ENCODE peak calls at places on chromosomes 4 and X, in five cellular contexts. K is kidney epithelial cell, X is dorsolateral prefrontal cortex, Z is stomach, R is astrocyte of the spinal cord. Q is an unnamed sample.

GRCh38 chrX:39477438-39478120 is 620.2 kb downstream of the BCOR start:
- DNase-seq in K (peak; percentile 9), X (no peak), R (peak; percentile 5), Z (peak; percentile 26), Q (no peak)

GRCh38 chr4:42048394-42048793 is 58.1 kb downstream of the SLC30A9 start:
- DNase-seq in X (no peak), Z (no peak), R (peak; percentile 78), K (peak; percentile 21), Q (peak; percentile 18)

GRCh38 chr4:53119685-53120084 is 246.2 kb downstream of the SCFD2 start:
- DNase-seq in K (no peak), X (no peak), Z (no peak), R (peak; percentile 68), Q (peak; percentile 43)

GRCh38 chr4:53859305-53859704 is 205.1 kb downstream of the CHIC2 start:
- DNase-seq in X (no peak), Z (no peak), R (no peak), K (no peak), Q (no peak)

GRCh38 chr4:66927937-66928336 is 617.4 kb downstream of the CENPC start:
- DNase-seq in K (no peak), X (no peak), Z (no peak), R (no peak), Q (no peak)

GRCh38 chrX:150926304-150926703 is 27.8 kb upstream of the CD99L2 start:
- DNase-seq in K (no peak), Z (no peak), X (no peak), R (no peak), Q (no peak)

GRCh38 chrX:10296581-10296980 is 139.8 kb downstream of the CLCN4 start:
- DNase-seq in K (no peak), R (peak; percentile 86), X (no peak), Z (no peak), Q (no peak)

GRCh38 chr4:147044241-147044640 is 98.6 kb upstream of the TTC29 start:
- DNase-seq in X (no peak), R (no peak), Z (no peak), K (no peak), Q (no peak)

GRCh38 chr4:64781737-64782326 is 372.6 kb upstream of the TECRL start:
- DNase-seq in K (no peak), Z (no peak), X (no peak), R (peak; percentile 54), Q (no peak)

GRCh38 chr4:2795558-2796260 is 2.8 kb downstream of the SH3BP2 start:
- DNase-seq in X (peak; percentile 42), K (no peak), R (no peak), Z (peak; percentile 25), Q (no peak)

GRCh38 chr4:2797188-2797544 is 4.3 kb downstream of the SH3BP2 start:
- DNase-seq in R (no peak), Z (peak; percentile 25), K (no peak), X (no peak), Q (no peak)

GRCh38 chr4:2797545-2798305 is 4.8 kb downstream of the SH3BP2 start:
- DNase-seq in Z (peak; percentile 84), K (no peak), X (no peak), R (no peak), Q (no peak)

GRCh38 chr4:2794707-2795557 is 2.0 kb downstream of the SH3BP2 start:
- DNase-seq in Z (peak; percentile 53), X (peak; percentile 51), K (no peak), R (peak; percentile 75), Q (no peak)

DNA sequence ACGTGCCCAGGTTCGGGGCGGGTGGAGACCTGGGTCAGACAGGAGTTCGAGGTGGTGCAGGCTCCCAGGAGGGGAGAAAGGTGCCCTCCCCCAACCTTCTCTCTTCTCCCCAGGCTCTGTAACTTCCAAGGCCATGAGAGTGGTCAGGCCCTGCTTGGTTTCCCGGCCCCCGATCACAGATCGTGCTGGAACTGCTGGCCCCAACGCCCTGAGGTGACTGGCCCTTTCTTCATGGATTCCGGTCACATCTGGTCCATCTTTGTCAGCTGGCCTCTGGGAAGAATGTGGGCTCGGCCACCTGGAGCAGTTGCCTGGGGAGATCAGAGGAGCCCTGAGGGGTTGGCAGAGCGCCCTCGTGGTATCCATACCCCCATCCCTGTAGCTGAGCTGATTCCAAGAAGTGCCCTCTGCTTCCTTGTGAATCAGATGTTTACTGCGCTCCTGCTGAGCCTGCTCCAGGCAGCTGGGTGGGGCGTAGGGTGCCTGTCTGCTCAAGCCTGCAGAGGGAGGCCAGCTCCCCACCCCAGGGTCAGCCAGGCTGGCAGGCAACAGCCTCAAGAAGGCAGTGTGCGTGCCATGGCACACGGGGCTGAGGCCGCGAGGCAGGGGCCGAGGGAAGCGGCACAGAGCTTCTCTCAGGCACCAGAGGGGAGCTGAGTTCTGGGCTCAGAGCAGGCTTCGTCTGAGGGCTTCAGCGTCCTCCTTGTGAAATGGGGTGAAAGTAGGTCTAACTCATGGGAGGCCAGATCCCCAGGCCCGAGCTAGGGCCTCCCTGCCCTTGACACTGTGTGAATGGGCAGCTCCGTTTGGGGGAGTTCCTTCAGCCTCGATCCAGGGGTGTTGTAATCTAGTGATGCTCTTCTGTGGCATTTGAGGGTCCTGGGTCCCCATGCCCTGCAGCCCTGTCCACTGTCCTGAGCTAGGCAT is 3.6 kb downstream of the SH3BP2 start:
- DNase-seq in X (no peak), R (peak; percentile 64), Z (peak; percentile 85), K (peak; percentile 81), Q (peak; percentile 86)
- TF ChIP-seq CTCF in X (no peak), R (no peak), Z (no peak), K (no peak), Q (peak; percentile 5)

DNA sequence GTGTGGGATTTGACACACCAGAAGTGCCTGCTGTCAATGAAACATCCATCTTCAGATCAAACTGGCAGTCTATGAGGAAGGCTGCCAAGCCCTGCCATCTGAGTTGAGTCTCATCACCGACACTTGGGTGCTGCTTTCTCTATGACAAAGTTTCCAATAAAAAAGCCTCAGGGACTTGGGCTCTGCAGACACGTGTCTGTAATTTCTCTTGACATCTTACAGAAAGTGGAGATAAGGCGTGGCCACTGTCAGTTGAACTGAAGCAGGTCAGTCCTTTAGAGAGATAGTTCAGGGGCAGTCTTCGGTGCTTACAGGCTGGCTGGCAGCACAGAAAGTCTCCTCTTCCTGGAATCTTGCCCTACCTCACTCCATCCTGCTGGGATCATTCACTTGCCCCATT is 40.2 kb upstream of the LDB2 start:
- DNase-seq in Z (no peak), R (no peak), X (no peak), K (no peak), Q (no peak)
- TF ChIP-seq CTCF in Z (no peak), R (no peak), X (no peak), K (no peak), Q (no peak)

DNA sequence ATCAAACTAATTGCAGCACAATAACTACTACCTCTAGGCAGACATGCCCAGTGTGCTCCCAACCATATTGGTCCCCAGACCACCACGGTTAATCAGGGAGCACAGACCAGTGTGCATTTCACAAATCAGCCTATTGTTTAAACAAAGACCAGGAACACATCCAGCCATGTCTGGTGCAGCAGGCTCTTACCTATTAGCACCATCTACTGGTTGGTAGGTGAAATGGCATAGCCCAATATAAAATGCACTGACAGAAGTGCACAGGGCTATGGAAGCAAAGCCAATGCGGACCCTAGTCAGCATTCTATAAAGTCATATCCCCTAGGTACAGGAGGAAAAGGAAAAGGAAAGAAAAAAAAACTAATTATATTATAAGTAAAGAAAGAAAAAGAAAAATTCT is 15.5 kb upstream of the CYLC1 start:
- DNase-seq in Z (no peak), K (no peak), X (no peak), R (peak; percentile 2), Q (no peak)
- TF ChIP-seq CTCF in Z (no peak), K (peak; percentile 63), X (peak; percentile 44), R (peak; percentile 64), Q (peak; percentile 71)

GRCh38 chr4:69830529-69831269 is 29.2 kb downstream of the SULT1E1 start:
- DNase-seq in K (peak; percentile 23), Z (peak; percentile 47), R (peak; percentile 61), X (no peak), Q (peak; percentile 9)
- TF ChIP-seq CTCF in K (peak; percentile 19), Z (no peak), R (peak; percentile 8), X (no peak), Q (peak; percentile 42)

GRCh38 chrX:6363193-6363592 is 134.5 kb upstream of the NLGN4X start:
- DNase-seq in X (no peak), Z (no peak), K (no peak), R (no peak), Q (no peak)
- TF ChIP-seq CTCF in X (no peak), Z (no peak), K (no peak), R (no peak), Q (no peak)

GRCh38 chrX:95076449-95076848 is 1402.4 kb downstream of the FAM133A start:
- DNase-seq in R (peak; percentile 58), Z (no peak), K (no peak), X (no peak), Q (no peak)
- TF ChIP-seq CTCF in R (peak; percentile 62), Z (no peak), K (peak; percentile 53), X (peak; percentile 22), Q (peak; percentile 61)

GRCh38 chrX:107325467-107325866 is 119.1 kb downstream of the DNAAF6 start:
- DNase-seq in K (no peak), X (no peak), R (no peak), Z (no peak), Q (no peak)

GRCh38 chrX:107323786-107324492 is 117.5 kb downstream of the DNAAF6 start:
- DNase-seq in R (no peak), X (no peak), Z (no peak), K (no peak), Q (no peak)

GRCh38 chrX:107324493-107325310 is 118.3 kb downstream of the DNAAF6 start:
- DNase-seq in X (no peak), K (no peak), R (peak; percentile 14), Z (no peak), Q (no peak)
- TF ChIP-seq CTCF in X (no peak), K (peak; percentile 35), R (peak; percentile 20), Z (no peak), Q (peak; percentile 60)

Q was measured in epithelial cell of proximal tubule.